ENCODE peak calls at places on chromosomes 6 and 20, in five cellular contexts. D, P, I, N and W are unnamed samples.
A peak's percentile ranks its signal among the peaks of the same experiment; 100 is the strongest.

GRCh38 chr6:40312213-40313015 is 274.8 kb downstream of the LRFN2 start:
- DNase-seq in I (no peak), D (no peak), N (no peak), P (no peak), W (no peak)

GRCh38 chr6:27494987-27495385 is 22.1 kb upstream of the ZNF184 start:
- DNase-seq in D (no peak), N (no peak), I (no peak), P (no peak), W (no peak)

GRCh38 chr6:166104107-166104506 is 63.5 kb downstream of the TBXT start:
- DNase-seq in N (no peak), D (no peak), I (no peak), P (no peak), W (no peak)

GRCh38 chr6:45577836-45578504 is 200.2 kb upstream of the SUPT3H start:
- DNase-seq in D (no peak), N (no peak), P (no peak), I (no peak), W (no peak)

GRCh38 chr6:145882121-145882531 is 67.5 kb upstream of the FBXO30 start:
- DNase-seq in P (no peak), I (no peak), N (no peak), D (no peak), W (no peak)

GRCh38 chr6:42104095-42104806 is 38.2 kb downstream of the C6orf132 start:
- DNase-seq in N (peak; percentile 80), P (peak; percentile 56), I (no peak), D (peak; percentile 77), W (peak; percentile 39)

GRCh38 chr20:61925555-61926252 is 140.0 kb downstream of the TAF4 start:
- DNase-seq in I (peak; percentile 74), P (no peak), N (no peak), D (no peak), W (no peak)

GRCh38 chr6:84432616-84433015 is 205.2 kb upstream of the CEP162 start:
- DNase-seq in D (no peak), I (no peak), N (no peak), P (no peak), W (no peak)

GRCh38 chr20:4147319-4147718 is 132.0 kb upstream of the RNF24 start:
- DNase-seq in I (no peak), D (no peak), P (no peak), N (no peak), W (no peak)

GRCh38 chr6:128246472-128246871 is 273.9 kb downstream of the PTPRK start:
- DNase-seq in N (no peak), D (no peak), I (no peak), P (no peak), W (no peak)

GRCh38 chr20:50561379-50562078 is 51.3 kb downstream of the PTPN1 start:
- DNase-seq in P (no peak), D (no peak), I (peak; percentile 85), N (no peak), W (no peak)

GRCh38 chr6:150910561-150910960 is 45.1 kb downstream of the MTHFD1L start:
- DNase-seq in N (no peak), P (no peak), I (no peak), D (no peak), W (no peak)

GRCh38 chr6:41531591-41532582 is 14.3 kb upstream of the FOXP4 start:
- DNase-seq in I (no peak), P (no peak), D (peak; percentile 60), N (no peak), W (peak; percentile 18)

GRCh38 chr6:74222768-74223321 is 526.8 kb downstream of the CD109 start:
- DNase-seq in I (no peak), D (no peak), P (no peak), N (no peak), W (no peak)

GRCh38 chr6:135188718-135189117 is 7.6 kb downstream of the MYB start:
- DNase-seq in D (no peak), N (no peak), I (no peak), P (no peak), W (no peak)

GRCh38 chr6:31354248-31354647 is 2.7 kb downstream of the HLA-B start:
- DNase-seq in I (no peak), D (peak; percentile 18), N (no peak), P (no peak), W (no peak)

GRCh38 chr6:27541212-27541931 is 68.5 kb upstream of the ZNF184 start:
- DNase-seq in D (no peak), I (peak; percentile 52), N (no peak), P (no peak), W (no peak)

GRCh38 chr6:37303891-37304503 is 46.1 kb upstream of the TMEM217 start:
- DNase-seq in D (no peak), I (peak; percentile 51), N (no peak), P (no peak), W (no peak)

GRCh38 chr6:105459884-105460283 is 57.0 kb upstream of the PREP start:
- DNase-seq in N (no peak), I (peak; percentile 85), P (no peak), D (no peak), W (no peak)

GRCh38 chr20:62156592-62157386 is 13.2 kb downstream of the SS18L1 start:
- DNase-seq in D (peak; percentile 70), I (no peak), N (peak; percentile 73), P (peak; percentile 59), W (peak; percentile 52)

GRCh38 chr6:31821301-31822037 is 6.1 kb upstream of the HSPA1B start:
- DNase-seq in D (peak; percentile 60), P (peak; percentile 57), N (peak; percentile 84), I (peak; percentile 38), W (no peak)

GRCh38 chr6:53979468-53980067 is 131.7 kb upstream of the MLIP start:
- DNase-seq in P (no peak), N (no peak), D (peak; percentile 9), I (no peak), W (no peak)

GRCh38 chr20:43988451-43988850 is 73.8 kb downstream of the TOX2 start:
- DNase-seq in I (no peak), D (no peak), P (no peak), N (no peak), W (no peak)

DNA sequence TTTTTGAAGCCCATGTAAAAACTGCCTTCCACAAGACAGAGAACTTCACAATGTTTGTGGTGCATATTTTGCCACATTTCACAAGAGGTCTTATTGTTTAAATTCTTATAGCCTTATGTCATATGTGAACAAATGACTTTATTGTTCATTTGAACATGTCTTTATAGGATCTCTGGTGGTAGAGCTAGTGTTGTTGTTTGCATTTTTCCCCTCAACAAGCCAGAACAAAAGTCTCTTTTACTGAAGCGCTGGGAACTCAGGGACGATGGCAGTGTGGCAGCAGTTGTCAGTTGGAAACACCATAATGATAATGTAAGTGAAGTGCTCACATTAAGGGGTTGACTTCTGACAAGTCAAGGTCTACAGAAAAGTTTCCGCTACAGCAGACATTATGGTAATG is 179.9 kb downstream of the GJA10 start:
- DNase-seq in I (peak; percentile 48), P (no peak), N (no peak), D (no peak), W (no peak)
- H3K27ac ChIP-seq in I (no peak overlapping the region), P (no peak overlapping the region), N (no peak overlapping the region), D (no peak overlapping the region), W (no peak overlapping the region)

GRCh38 chr6:158056355-158056754 is 74.7 kb downstream of the SYNJ2 start:
- DNase-seq in P (no peak), I (no peak), N (no peak), D (no peak), W (no peak)
- H3K4me1 ChIP-seq in P (peaks cover 24% of the 10 kb centered on the region), I (peaks cover 33% of the 10 kb centered on the region), N (peaks cover 19% of the 10 kb centered on the region), D (peaks cover 47% of the 10 kb centered on the region), W (peaks cover 21% of the 10 kb centered on the region)

DNA sequence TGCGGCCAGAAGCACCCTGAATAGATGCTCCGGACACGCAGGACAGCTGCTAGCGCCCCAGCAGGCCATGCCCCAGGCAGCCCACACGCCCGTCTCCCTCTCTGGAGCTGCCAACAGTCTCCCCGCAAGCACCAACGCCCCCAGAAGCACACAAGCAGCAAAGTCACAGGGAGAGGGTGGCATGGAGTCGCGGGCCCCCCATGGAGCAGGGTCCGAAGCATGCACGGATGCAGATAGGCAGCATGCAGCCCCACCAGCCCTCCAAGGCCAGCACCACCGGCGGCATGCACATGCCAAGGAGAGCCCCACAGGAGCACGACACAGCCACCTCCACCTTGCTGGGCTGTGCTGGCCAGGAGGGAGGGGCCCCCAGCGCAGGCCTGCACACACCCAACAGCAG is 53.8 kb downstream of the KCNQ2 start:
- DNase-seq in P (no peak), I (no peak), N (no peak), D (no peak), W (no peak)
- H3K27me3 ChIP-seq in P (peaks cover 75% of the 10 kb centered on the region), I (peaks cover 26% of the 10 kb centered on the region), N (peaks cover 8% of the 10 kb centered on the region), D (no peaks in the 10 kb centered on the region), W (peaks cover 3% of the 10 kb centered on the region)

DNA sequence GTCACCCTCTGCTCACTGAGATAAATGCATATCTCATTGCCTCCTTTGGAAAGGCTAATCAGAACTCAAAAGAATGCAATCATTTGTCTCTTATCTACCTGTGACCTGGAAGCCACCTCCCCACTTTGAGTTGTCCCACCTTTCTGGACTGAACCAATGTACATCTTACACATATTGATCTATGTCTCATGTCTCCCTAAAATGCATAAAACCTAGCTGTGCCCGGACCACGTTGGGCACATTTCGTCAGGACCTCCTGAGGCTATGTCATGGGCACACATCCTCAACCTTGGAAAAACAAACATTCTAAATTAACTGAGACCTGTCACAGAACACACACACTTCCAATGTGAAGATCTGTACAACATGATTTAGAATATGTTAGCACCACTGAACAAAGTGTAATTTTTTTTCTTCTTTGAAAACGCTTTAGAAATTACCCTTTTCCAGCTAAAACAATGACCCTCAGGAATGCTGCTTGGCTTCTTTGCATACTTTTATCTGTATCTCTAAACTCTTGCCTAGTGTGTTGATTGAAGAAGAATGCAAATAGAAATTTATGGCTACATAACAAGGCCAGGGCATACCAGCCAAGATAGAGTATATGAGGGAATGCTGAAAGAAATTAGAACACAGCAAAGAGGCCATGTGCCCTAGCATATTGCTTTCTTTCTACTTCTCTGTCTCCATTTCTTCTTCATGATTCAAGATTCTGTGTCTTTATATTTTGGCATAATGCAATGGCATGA is 84.6 kb upstream of the DST start:
- DNase-seq in I (no peak), D (no peak), P (no peak), N (no peak), W (no peak)
- H3K27ac ChIP-seq in I (no peak overlapping the region), D (no peak overlapping the region), P (peak overlapping the region; percentile 8), N (peak overlapping the region; percentile 44), W (no peak overlapping the region)

DNA sequence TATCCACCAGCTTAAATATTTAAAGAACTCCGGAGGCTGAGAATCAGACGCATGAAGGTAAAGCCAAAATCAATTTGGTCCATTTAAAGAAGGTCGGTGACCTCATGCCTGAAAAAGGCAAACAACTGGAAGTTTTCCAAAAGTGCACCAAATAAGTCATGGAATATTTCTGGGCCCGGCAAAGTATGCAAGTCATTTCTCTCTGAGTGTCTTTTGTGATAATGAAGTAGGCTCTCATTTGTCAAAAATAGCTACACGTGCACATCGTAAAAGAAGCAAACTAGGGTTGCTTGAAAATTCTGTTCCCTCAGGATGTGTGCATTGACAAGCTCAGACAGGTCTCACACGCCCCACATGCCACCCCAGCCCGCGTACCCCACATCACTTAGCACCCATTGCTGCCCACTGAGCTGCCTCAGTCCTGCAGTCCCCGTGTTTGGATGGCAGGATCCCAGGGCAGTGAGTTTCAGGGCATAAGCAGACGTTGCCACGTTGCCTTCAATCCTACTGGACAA is 20.5 kb upstream of the PYGB start:
- DNase-seq in N (no peak), D (no peak), P (peak; percentile 71), I (peak; percentile 62), W (no peak)
- H3K4me1 ChIP-seq in N (peaks cover 54% of the 10 kb centered on the region), D (no peaks in the 10 kb centered on the region), P (peaks cover 62% of the 10 kb centered on the region), I (peaks cover 58% of the 10 kb centered on the region), W (no peaks in the 10 kb centered on the region)